ENCODE peak calls at places on chromosomes 4 and X, in six cellular contexts. One of them, this sample, is unnamed.

GRCh38 chr4:79597266-79597665 is 189.2 kb upstream of the GK2 start:
- DNase-seq in DMS153: no peak
- DNase-seq in activated T-helper 1 cell treated with Interleukin-2 at 50 U/mL for 16 hours: no peak
- DNase-seq in brain microvascular endothelial cell: peak
- DNase-seq in activated naive CD4-positive, alpha-beta T cell treated with anti-CD3 and anti-CD28 coated beads, Interleukin-2, amount 50 U/mL, for 16 hours: no peak
- DNase-seq in fibroblast of the conjunctiva: peak
- DNase-seq in this sample: no peak

GRCh38 chr4:140115140-140115539 is 38.8 kb downstream of the MAML3 start:
- DNase-seq in activated T-helper 1 cell treated with Interleukin-2 at 50 U/mL for 16 hours: no peak
- DNase-seq in brain microvascular endothelial cell: no peak
- DNase-seq in fibroblast of the conjunctiva: no peak
- DNase-seq in DMS153: no peak
- DNase-seq in activated naive CD4-positive, alpha-beta T cell treated with anti-CD3 and anti-CD28 coated beads, Interleukin-2, amount 50 U/mL, for 16 hours: no peak
- DNase-seq in this sample: no peak

GRCh38 chr4:148955926-148956325 is 513.7 kb upstream of the NR3C2 start:
- DNase-seq in brain microvascular endothelial cell: no peak
- DNase-seq in DMS153: no peak
- DNase-seq in activated T-helper 1 cell treated with Interleukin-2 at 50 U/mL for 16 hours: no peak
- DNase-seq in fibroblast of the conjunctiva: no peak
- DNase-seq in activated naive CD4-positive, alpha-beta T cell treated with anti-CD3 and anti-CD28 coated beads, Interleukin-2, amount 50 U/mL, for 16 hours: no peak
- DNase-seq in this sample: no peak

GRCh38 chrX:20500949-20501348 is 234.2 kb upstream of the RPS6KA3 start:
- DNase-seq in brain microvascular endothelial cell: no peak
- DNase-seq in fibroblast of the conjunctiva: no peak
- DNase-seq in activated naive CD4-positive, alpha-beta T cell treated with anti-CD3 and anti-CD28 coated beads, Interleukin-2, amount 50 U/mL, for 16 hours: no peak
- DNase-seq in activated T-helper 1 cell treated with Interleukin-2 at 50 U/mL for 16 hours: no peak
- DNase-seq in DMS153: no peak
- DNase-seq in this sample: no peak

GRCh38 chrX:16319929-16320328 is 152.6 kb downstream of the MAGEB17 start:
- DNase-seq in activated naive CD4-positive, alpha-beta T cell treated with anti-CD3 and anti-CD28 coated beads, Interleukin-2, amount 50 U/mL, for 16 hours: no peak
- DNase-seq in activated T-helper 1 cell treated with Interleukin-2 at 50 U/mL for 16 hours: no peak
- DNase-seq in brain microvascular endothelial cell: peak
- DNase-seq in fibroblast of the conjunctiva: no peak
- DNase-seq in DMS153: no peak
- DNase-seq in this sample: no peak

GRCh38 chrX:28659269-28659668 is 72.0 kb downstream of the IL1RAPL1 start:
- DNase-seq in activated T-helper 1 cell treated with Interleukin-2 at 50 U/mL for 16 hours: no peak
- DNase-seq in activated naive CD4-positive, alpha-beta T cell treated with anti-CD3 and anti-CD28 coated beads, Interleukin-2, amount 50 U/mL, for 16 hours: no peak
- DNase-seq in DMS153: no peak
- DNase-seq in fibroblast of the conjunctiva: no peak
- DNase-seq in brain microvascular endothelial cell: no peak
- DNase-seq in this sample: peak

GRCh38 chr4:77538574-77539157 is 67.0 kb upstream of the CXCL13 start:
- DNase-seq in fibroblast of the conjunctiva: peak
- DNase-seq in activated T-helper 1 cell treated with Interleukin-2 at 50 U/mL for 16 hours: no peak
- DNase-seq in activated naive CD4-positive, alpha-beta T cell treated with anti-CD3 and anti-CD28 coated beads, Interleukin-2, amount 50 U/mL, for 16 hours: no peak
- DNase-seq in DMS153: peak
- DNase-seq in brain microvascular endothelial cell: peak
- DNase-seq in this sample: no peak

GRCh38 chr4:11768251-11768972 is 339.7 kb upstream of the HS3ST1 start:
- DNase-seq in activated T-helper 1 cell treated with Interleukin-2 at 50 U/mL for 16 hours: no peak
- DNase-seq in DMS153: no peak
- DNase-seq in activated naive CD4-positive, alpha-beta T cell treated with anti-CD3 and anti-CD28 coated beads, Interleukin-2, amount 50 U/mL, for 16 hours: no peak
- DNase-seq in brain microvascular endothelial cell: no peak
- DNase-seq in fibroblast of the conjunctiva: no peak
- DNase-seq in this sample: no peak

GRCh38 chr4:36260714-36261113 is 16.4 kb upstream of the ARAP2 start:
- DNase-seq in DMS153: no peak
- DNase-seq in fibroblast of the conjunctiva: no peak
- DNase-seq in brain microvascular endothelial cell: no peak
- DNase-seq in activated T-helper 1 cell treated with Interleukin-2 at 50 U/mL for 16 hours: no peak
- DNase-seq in activated naive CD4-positive, alpha-beta T cell treated with anti-CD3 and anti-CD28 coated beads, Interleukin-2, amount 50 U/mL, for 16 hours: no peak
- DNase-seq in this sample: no peak

GRCh38 chrX:110384490-110384889 is 25.8 kb downstream of the RTL9 start:
- DNase-seq in activated naive CD4-positive, alpha-beta T cell treated with anti-CD3 and anti-CD28 coated beads, Interleukin-2, amount 50 U/mL, for 16 hours: no peak
- DNase-seq in activated T-helper 1 cell treated with Interleukin-2 at 50 U/mL for 16 hours: no peak
- DNase-seq in fibroblast of the conjunctiva: no peak
- DNase-seq in DMS153: no peak
- DNase-seq in brain microvascular endothelial cell: peak
- DNase-seq in this sample: no peak

GRCh38 chr4:87911252-87911774 is 64.2 kb upstream of the SPP1 start:
- DNase-seq in activated naive CD4-positive, alpha-beta T cell treated with anti-CD3 and anti-CD28 coated beads, Interleukin-2, amount 50 U/mL, for 16 hours: no peak
- DNase-seq in DMS153: no peak
- DNase-seq in fibroblast of the conjunctiva: no peak
- DNase-seq in activated T-helper 1 cell treated with Interleukin-2 at 50 U/mL for 16 hours: no peak
- DNase-seq in brain microvascular endothelial cell: no peak
- DNase-seq in this sample: no peak

GRCh38 chrX:14872355-14872754 is 514 bp downstream of the FANCB start:
- DNase-seq in fibroblast of the conjunctiva: no peak
- DNase-seq in activated naive CD4-positive, alpha-beta T cell treated with anti-CD3 and anti-CD28 coated beads, Interleukin-2, amount 50 U/mL, for 16 hours: no peak
- DNase-seq in activated T-helper 1 cell treated with Interleukin-2 at 50 U/mL for 16 hours: no peak
- DNase-seq in brain microvascular endothelial cell: no peak
- DNase-seq in DMS153: no peak
- DNase-seq in this sample: no peak

GRCh38 chrX:136147320-136147901 is at the start of gene FHL1:
- DNase-seq in activated T-helper 1 cell treated with Interleukin-2 at 50 U/mL for 16 hours: peak
- DNase-seq in DMS153: no peak
- DNase-seq in brain microvascular endothelial cell: no peak
- DNase-seq in fibroblast of the conjunctiva: no peak
- DNase-seq in activated naive CD4-positive, alpha-beta T cell treated with anti-CD3 and anti-CD28 coated beads, Interleukin-2, amount 50 U/mL, for 16 hours: peak
- DNase-seq in this sample: peak

GRCh38 chrX:103817502-103817901 is 14.6 kb downstream of the RAB9B start:
- DNase-seq in activated T-helper 1 cell treated with Interleukin-2 at 50 U/mL for 16 hours: no peak
- DNase-seq in brain microvascular endothelial cell: peak
- DNase-seq in fibroblast of the conjunctiva: peak
- DNase-seq in activated naive CD4-positive, alpha-beta T cell treated with anti-CD3 and anti-CD28 coated beads, Interleukin-2, amount 50 U/mL, for 16 hours: no peak
- DNase-seq in DMS153: no peak
- DNase-seq in this sample: peak

GRCh38 chrX:69289839-69290123 is 124.5 kb upstream of the PJA1 start:
- DNase-seq in fibroblast of the conjunctiva: no peak
- DNase-seq in activated T-helper 1 cell treated with Interleukin-2 at 50 U/mL for 16 hours: no peak
- DNase-seq in DMS153: no peak
- DNase-seq in brain microvascular endothelial cell: no peak
- DNase-seq in activated naive CD4-positive, alpha-beta T cell treated with anti-CD3 and anti-CD28 coated beads, Interleukin-2, amount 50 U/mL, for 16 hours: no peak
- DNase-seq in this sample: no peak

GRCh38 chrX:16114640-16115039 is 8.7 kb upstream of the GRPR start:
- DNase-seq in fibroblast of the conjunctiva: peak
- DNase-seq in brain microvascular endothelial cell: peak
- DNase-seq in activated naive CD4-positive, alpha-beta T cell treated with anti-CD3 and anti-CD28 coated beads, Interleukin-2, amount 50 U/mL, for 16 hours: no peak
- DNase-seq in activated T-helper 1 cell treated with Interleukin-2 at 50 U/mL for 16 hours: no peak
- DNase-seq in DMS153: no peak
- DNase-seq in this sample: no peak

GRCh38 chr4:15971068-15971801 is 8.3 kb upstream of the FGFBP2 start:
- DNase-seq in brain microvascular endothelial cell: no peak
- DNase-seq in fibroblast of the conjunctiva: no peak
- DNase-seq in activated T-helper 1 cell treated with Interleukin-2 at 50 U/mL for 16 hours: no peak
- DNase-seq in activated naive CD4-positive, alpha-beta T cell treated with anti-CD3 and anti-CD28 coated beads, Interleukin-2, amount 50 U/mL, for 16 hours: no peak
- DNase-seq in DMS153: no peak
- DNase-seq in this sample: no peak

GRCh38 chrX:10875995-10876394 is 235.1 kb upstream of the HCCS start:
- DNase-seq in activated naive CD4-positive, alpha-beta T cell treated with anti-CD3 and anti-CD28 coated beads, Interleukin-2, amount 50 U/mL, for 16 hours: no peak
- DNase-seq in DMS153: no peak
- DNase-seq in activated T-helper 1 cell treated with Interleukin-2 at 50 U/mL for 16 hours: no peak
- DNase-seq in brain microvascular endothelial cell: no peak
- DNase-seq in fibroblast of the conjunctiva: no peak
- DNase-seq in this sample: no peak

GRCh38 chr4:155617312-155617711 is 49.3 kb upstream of the GUCY1A1 start:
- DNase-seq in fibroblast of the conjunctiva: no peak
- DNase-seq in DMS153: no peak
- DNase-seq in activated naive CD4-positive, alpha-beta T cell treated with anti-CD3 and anti-CD28 coated beads, Interleukin-2, amount 50 U/mL, for 16 hours: no peak
- DNase-seq in activated T-helper 1 cell treated with Interleukin-2 at 50 U/mL for 16 hours: no peak
- DNase-seq in brain microvascular endothelial cell: no peak
- DNase-seq in this sample: no peak

This sample was measured in CD8-positive, alpha-beta T cell.